ENCODE peak calls at places on chromosomes 5 and 9, in four cellular contexts. X is dorsolateral prefrontal cortex, V is AG10803, L is HL-60. S is an unnamed sample.

GRCh38 chr5:31235381-31235780 is 41.9 kb downstream of the CDH6 start:
- DNase-seq in X (no peak), V (peak), L (no peak), S (no peak)

GRCh38 chr9:105700598-105701544 is 6.5 kb downstream of the TMEM38B start:
- DNase-seq in X (no peak), V (no peak), L (no peak), S (no peak)

GRCh38 chr5:33639478-33639877 is 198.7 kb downstream of the TARS1 start:
- DNase-seq in X (no peak), V (no peak), L (no peak), S (no peak)

GRCh38 chr5:125176005-125176390 is 429.6 kb upstream of the ZNF608 start:
- DNase-seq in X (no peak), V (no peak), L (no peak), S (no peak)

GRCh38 chr5:32852535-32852934 is 141.4 kb downstream of the NPR3 start:
- DNase-seq in X (no peak), V (peak), L (no peak), S (no peak)

GRCh38 chr9:76560481-76560891 is 101.5 kb downstream of the GCNT1 start:
- DNase-seq in X (no peak), V (peak), L (no peak), S (no peak)

GRCh38 chr5:150601774-150602345 is 38.6 kb upstream of the SYNPO start:
- DNase-seq in X (peak), V (no peak), L (no peak), S (no peak)

GRCh38 chr5:106392766-106393165 is 1278.0 kb downstream of the EFNA5 start:
- DNase-seq in X (no peak), V (no peak), L (no peak), S (no peak)

GRCh38 chr9:22047596-22047995 is 38.5 kb upstream of the CDKN2B start:
- DNase-seq in X (no peak), V (peak), L (no peak), S (no peak)

GRCh38 chr5:54135042-54135441 is 175.3 kb downstream of the ARL15 start:
- DNase-seq in X (no peak), V (peak), L (no peak), S (no peak)

GRCh38 chr9:89234186-89234585 is 55.6 kb upstream of the SHC3 start:
- DNase-seq in X (no peak), V (no peak), L (no peak), S (no peak)

GRCh38 chr5:158670199-158670598 is 429.5 kb downstream of the EBF1 start:
- DNase-seq in X (no peak), V (no peak), L (no peak), S (no peak)

GRCh38 chr9:23496827-23497226 is 329.2 kb downstream of the ELAVL2 start:
- DNase-seq in X (no peak), V (no peak), L (no peak), S (no peak)

GRCh38 chr5:134874831-134875655 is 872 bp downstream of the TXNDC15 start:
- DNase-seq in X (peak), V (peak), L (no peak), S (no peak)

GRCh38 chr9:38423939-38424843 is at the start of gene IGFBPL1:
- DNase-seq in X (no peak), V (no peak), L (no peak), S (no peak)

GRCh38 chr9:117869287-117869686 is 165.1 kb downstream of the TLR4 start:
- DNase-seq in X (no peak), V (no peak), L (no peak), S (no peak)

GRCh38 chr9:23543420-23543819 is 282.6 kb downstream of the ELAVL2 start:
- DNase-seq in X (no peak), V (no peak), L (no peak), S (no peak)

GRCh38 chr5:111299067-111299481 is 74.9 kb downstream of the CAMK4 start:
- DNase-seq in X (no peak), V (peak), L (no peak), S (no peak)

GRCh38 chr5:87321605-87322004 is 53.9 kb downstream of the RASA1 start:
- DNase-seq in X (no peak), V (no peak), L (no peak), S (no peak)

GRCh38 chr9:5269249-5269715 is 35.2 kb downstream of the RLN2 start:
- DNase-seq in X (no peak), V (peak), L (no peak), S (no peak)

GRCh38 chr5:75366787-75367186 is 29.8 kb downstream of the HMGCR start:
- DNase-seq in X (no peak), V (no peak), L (no peak), S (no peak)

GRCh38 chr9:112361602-112362001 is 18.3 kb upstream of the HSDL2 start:
- DNase-seq in X (no peak), V (peak), L (no peak), S (no peak)

GRCh38 chr5:151058301-151058700 is 22.5 kb downstream of the TNIP1 start:
- DNase-seq in X (no peak), V (no peak), L (no peak), S (no peak)

GRCh38 chr5:72067682-72068470 is 39.4 kb upstream of the MAP1B start:
- DNase-seq in X (no peak), V (peak), L (no peak), S (no peak)

GRCh38 chr9:20636883-20637440 is 14.7 kb upstream of the MLLT3 start:
- DNase-seq in X (no peak), V (no peak), L (no peak), S (no peak)

GRCh38 chr9:133786371-133786753 is 48.2 kb upstream of the SARDH start:
- DNase-seq in X (no peak), V (no peak), L (peak), S (peak)

GRCh38 chr9:87792831-87793288 is 66.9 kb downstream of the CTSL start:
- DNase-seq in X (no peak), V (peak), L (peak), S (peak)

GRCh38 chr5:37888476-37888875 is 48.6 kb upstream of the GDNF start:
- DNase-seq in X (no peak), V (peak), L (no peak), S (no peak)

GRCh38 chr5:175861337-175862130 is 9.8 kb upstream of the CPLX2 start:
- DNase-seq in X (no peak), V (no peak), L (no peak), S (no peak)

GRCh38 chr9:27247756-27248155 is 49.2 kb downstream of the EQTN start:
- DNase-seq in X (no peak), V (peak), L (no peak), S (peak)

GRCh38 chr5:91061094-91061493 is 322.0 kb downstream of the ARRDC3 start:
- DNase-seq in X (no peak), V (no peak), L (no peak), S (no peak)

DNA sequence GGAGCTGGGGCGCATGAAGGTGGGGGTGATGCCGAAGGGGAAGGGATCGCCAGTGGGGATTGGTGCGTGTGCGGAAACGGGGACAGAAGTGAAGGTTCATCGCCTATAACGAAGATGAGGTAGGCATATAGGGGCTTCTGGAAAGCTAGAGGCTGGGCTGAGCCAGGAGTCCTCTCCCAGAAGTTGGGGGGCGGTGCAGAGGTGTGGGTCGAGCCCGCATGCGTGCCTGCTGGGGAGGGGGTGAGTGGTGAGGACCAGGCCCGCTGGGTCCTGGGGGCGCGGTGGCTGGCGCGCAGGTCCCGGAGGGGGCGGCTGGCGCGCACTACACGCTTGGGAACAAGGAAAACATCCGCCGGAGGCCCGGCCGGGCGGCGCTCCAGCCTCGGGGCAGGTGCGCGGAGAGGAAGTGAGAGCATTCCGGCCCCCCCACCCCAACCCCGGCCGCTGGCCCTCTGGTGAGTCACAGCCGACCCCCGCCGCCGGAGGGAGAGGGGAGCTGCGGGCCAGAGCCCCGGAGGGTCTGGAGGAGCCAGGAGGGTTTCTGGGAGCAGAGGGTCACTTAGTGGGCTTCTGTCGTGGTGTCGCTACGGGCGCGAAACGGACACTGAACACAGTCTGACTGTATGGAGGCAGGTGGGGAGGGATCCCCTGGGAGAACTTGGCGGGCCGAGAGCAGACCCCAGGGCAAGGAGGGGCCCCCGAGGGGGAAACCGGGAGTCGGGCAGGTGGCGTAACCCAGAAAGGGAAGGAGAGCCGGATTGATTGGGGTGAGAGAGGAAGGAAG is 2.9 kb upstream of the MSMP start:
- DNase-seq in X (no peak), V (no peak), L (peak), S (peak)
- TF ChIP-seq CTCF in X (peak), V (no peak), L (no peak), S (no peak)

DNA sequence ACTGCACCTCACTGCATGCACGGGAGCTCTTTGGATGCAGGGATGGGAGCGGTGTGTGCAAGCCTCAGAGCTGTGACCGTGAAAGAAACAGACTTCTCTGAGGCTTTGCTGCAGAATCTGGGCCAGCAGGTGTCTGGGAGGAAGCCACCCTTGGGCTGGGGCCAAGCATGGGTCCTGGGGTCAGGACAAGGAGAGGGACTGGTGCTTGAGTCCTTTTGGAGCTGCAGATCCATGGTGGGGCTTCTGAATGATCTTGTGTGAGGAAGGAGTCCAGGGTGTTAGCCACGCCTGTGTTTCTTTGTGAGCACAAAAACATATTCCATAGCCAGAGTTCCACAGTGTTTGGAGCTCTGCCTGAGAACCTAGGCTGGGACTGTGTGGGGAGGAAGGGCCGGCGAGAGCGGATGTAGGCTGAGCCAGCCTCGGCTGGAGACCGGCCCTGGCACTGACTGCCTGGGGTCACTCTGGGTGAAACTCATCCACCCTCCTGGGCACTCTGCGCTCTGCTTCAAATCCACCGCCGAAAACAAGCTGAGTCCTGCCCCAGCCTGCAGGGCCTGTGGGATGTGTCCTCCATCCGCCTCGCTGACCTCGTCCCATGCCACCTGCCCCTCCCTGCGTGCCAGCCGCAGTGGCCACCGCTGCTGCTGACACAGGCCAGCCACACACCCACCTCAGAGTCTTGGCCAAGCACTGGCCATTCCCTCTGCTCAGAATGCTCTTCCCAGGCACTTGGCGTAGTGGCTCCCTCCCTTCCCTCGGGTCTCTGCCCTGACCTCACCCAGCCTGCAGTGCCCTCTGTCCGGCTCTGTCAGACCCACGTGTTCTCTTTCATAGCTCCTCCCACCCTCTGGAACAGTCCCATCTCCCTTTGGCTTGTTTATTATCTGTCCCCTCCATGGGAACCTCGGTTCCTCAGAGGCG is 26.7 kb downstream of the ERGIC1 start:
- DNase-seq in X (peak), V (peak), L (no peak), S (peak)
- H3K4me3 ChIP-seq in X (peak), V (peak), L (no peak), S (no peak)

GRCh38 chr9:17521456-17521855 is 57.4 kb upstream of the SH3GL2 start:
- DNase-seq in X (no peak), V (no peak), L (no peak), S (no peak)
- TF ChIP-seq CTCF in X (no peak), V (no peak), L (no peak), S (no peak)

DNA sequence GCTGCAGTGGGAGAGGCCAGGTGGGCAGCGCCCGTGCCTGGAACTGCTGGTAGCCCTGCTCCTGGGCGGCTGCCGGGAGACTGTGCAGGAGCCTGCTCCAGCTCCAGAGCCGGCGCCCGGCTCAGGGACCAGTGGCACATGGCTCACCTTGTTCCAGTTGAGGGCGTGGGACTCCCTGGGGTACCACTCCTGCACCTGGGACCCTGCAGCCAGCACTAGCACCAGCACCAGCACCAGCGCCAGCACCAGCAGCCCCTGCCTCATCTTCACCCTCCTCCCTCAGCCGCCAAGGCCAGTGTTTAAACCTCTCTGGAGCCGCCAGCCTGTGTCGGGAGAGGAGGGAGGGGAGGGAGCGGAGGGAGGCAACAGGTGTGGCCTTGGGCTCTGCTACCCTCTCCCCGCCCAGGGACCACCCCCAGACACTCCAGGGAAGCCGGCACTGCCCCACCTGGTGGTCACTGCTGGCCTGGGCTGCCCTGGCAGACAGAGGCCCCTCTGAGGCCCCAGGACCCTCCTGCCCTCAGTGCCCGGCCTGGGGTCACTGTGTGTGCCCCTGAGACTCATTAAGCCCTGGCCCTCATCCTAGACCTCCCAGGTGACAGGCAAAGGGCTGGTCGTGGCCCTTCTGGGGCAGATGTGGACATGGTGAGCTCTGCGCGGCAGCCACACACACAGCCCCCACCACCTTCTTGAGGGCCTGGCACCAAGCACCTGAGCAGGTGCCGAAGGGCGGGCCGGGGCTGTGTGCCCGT is at the start of gene LCN10:
- DNase-seq in X (no peak), V (no peak), L (no peak), S (no peak)
- H3K4me3 ChIP-seq in X (no peak), V (no peak), L (no peak), S (no peak)

DNA sequence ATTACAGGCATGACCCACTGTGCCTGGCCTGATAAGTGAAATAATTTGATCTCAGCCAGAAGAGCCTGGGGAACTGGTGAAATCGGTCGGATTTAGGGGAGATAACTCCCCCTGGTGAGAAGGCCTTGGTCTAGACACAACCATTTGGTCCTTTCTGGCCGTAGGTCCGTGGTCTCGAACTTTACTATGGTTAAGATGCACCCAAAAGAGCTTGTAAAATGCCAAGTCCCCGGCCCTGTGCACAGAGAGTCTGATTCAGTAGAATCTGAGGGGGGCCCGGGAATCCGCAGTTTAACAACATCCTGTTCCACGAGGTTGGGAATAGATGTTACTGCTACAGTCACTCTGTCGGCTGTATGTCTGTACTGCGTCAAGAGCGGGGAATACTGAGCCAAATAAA is 140.7 kb downstream of the C9orf50 start:
- DNase-seq in X (no peak), V (peak), L (no peak), S (no peak)
- TF ChIP-seq CTCF in X (no peak), V (peak), L (no peak), S (no peak)

DNA sequence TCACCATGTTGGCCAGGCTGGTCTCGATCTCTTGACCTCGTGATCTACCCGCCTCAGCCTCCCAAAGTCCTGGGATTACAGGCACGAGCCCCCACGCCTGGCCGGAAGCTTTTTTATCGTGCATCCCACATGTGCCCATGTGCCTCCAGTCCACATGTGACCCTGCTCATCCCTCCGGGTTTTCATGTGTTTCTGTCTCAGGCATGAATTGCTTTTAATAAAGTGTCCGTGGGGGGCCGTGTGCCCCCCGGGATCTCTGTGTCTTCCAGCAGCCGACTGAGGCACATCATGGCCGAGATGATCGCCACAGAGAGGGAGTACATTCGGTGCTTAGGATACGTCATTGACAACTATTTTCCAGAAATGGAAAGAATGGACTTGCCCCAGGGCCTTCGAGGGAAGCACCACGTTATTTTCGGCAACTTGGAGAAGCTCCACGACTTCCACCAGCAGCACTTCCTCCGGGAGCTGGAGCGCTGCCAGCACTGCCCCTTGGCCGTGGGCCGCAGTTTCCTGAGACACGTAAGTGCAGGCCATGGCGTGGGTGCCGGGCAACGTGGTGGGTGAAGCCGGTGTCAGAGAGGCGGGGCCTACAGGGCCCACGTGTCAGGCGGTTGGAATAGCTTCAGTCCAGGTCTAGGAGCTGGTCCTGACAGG is 22.1 kb upstream of the LRRC14B start:
- DNase-seq in X (peak), V (peak), L (no peak), S (peak)
- H3K4me3 ChIP-seq in X (no peak), V (no peak), L (no peak), S (no peak)

GRCh38 chr9:131934673-131935072 is 145.0 kb downstream of the MED27 start:
- DNase-seq in X (no peak), V (no peak), L (no peak), S (no peak)
- TF ChIP-seq CTCF in X (no peak), V (no peak), L (no peak), S (no peak)

DNA sequence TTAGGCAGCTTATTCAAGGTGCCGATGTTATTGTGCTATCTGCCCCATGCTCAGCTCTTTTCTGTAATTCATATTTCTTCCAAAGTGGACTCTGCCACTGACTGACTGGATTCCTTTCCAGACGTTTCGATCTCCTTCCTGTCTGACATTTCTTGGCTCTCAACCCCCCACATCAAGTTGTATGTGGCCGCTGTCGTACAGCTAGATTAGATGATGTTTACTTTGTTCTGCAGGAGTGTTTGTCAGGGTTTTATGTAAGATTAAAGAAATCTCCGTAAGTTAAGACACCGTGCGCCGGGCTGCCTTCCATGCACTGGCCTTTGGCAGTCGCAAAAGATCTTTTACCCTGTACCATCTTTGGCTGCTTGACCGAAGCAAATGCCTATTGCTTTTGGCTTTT is 177.9 kb downstream of the FGF1 start:
- DNase-seq in X (no peak), V (no peak), L (no peak), S (no peak)
- H3K4me3 ChIP-seq in X (no peak), V (no peak), L (no peak), S (no peak)

S was measured in left lung.